ENCODE peak calls at places on chromosome 10, in five cellular contexts. O is Ammon's horn, W is aorta, L is lower lobe of right lung, K is mucosa of descending colon. M is an unnamed sample.

GRCh38 chr10:113539789-113540188 is 13.1 kb upstream of the HABP2 start:
- DNase-seq in L (no peak), O (peak; percentile 21), K (no peak), W (peak; percentile 70), M (no peak)

GRCh38 chr10:11154333-11154732 is 136.7 kb downstream of the CELF2 start:
- DNase-seq in O (no peak), L (no peak), K (no peak), W (no peak), M (no peak)

GRCh38 chr10:124422742-124423141 is 4.0 kb upstream of the OAT start:
- DNase-seq in O (no peak), W (peak; percentile 55), K (no peak), L (no peak), M (no peak)

GRCh38 chr10:34213193-34213804 is 601.8 kb downstream of the PARD3 start:
- DNase-seq in W (no peak), K (no peak), O (no peak), L (no peak), M (no peak)

GRCh38 chr10:11647676-11648075 is 36.2 kb upstream of the USP6NL start:
- DNase-seq in O (no peak), L (no peak), K (no peak), W (no peak), M (no peak)

GRCh38 chr10:80421369-80422220 is 13.2 kb downstream of the PRXL2A start:
- DNase-seq in K (no peak), W (no peak), O (no peak), L (no peak), M (no peak)

GRCh38 chr10:110022716-110023504 is 15.1 kb downstream of the ADD3 start:
- DNase-seq in W (no peak), L (no peak), K (no peak), O (no peak), M (no peak)

GRCh38 chr10:18142151-18142550 is 1.9 kb downstream of the CACNB2 start:
- DNase-seq in L (no peak), W (no peak), K (no peak), O (no peak), M (no peak)

GRCh38 chr10:12193193-12193592 is 2.5 kb downstream of the NUDT5 start:
- DNase-seq in L (no peak), K (no peak), W (no peak), O (no peak), M (no peak)

GRCh38 chr10:116629340-116629739 is 8.6 kb downstream of the PNLIPRP2 start:
- DNase-seq in L (no peak), O (no peak), W (no peak), K (no peak), M (no peak)

GRCh38 chr10:57807906-57808305 is 459.8 kb downstream of the IPMK start:
- DNase-seq in O (no peak), W (no peak), L (no peak), K (no peak), M (no peak)

GRCh38 chr10:100359529-100360150 is 12.6 kb downstream of the SCD start:
- DNase-seq in O (no peak), L (no peak), W (no peak), K (no peak), M (no peak)

GRCh38 chr10:16995867-16996529 is 133.6 kb downstream of the CUBN start:
- DNase-seq in L (no peak), K (no peak), O (no peak), W (no peak), M (no peak)

GRCh38 chr10:535953-536352 is 153.5 kb downstream of the DIP2C start:
- DNase-seq in L (no peak), K (no peak), W (peak; percentile 17), O (no peak), M (no peak)

GRCh38 chr10:100927266-100927665 is 14.5 kb downstream of the SLF2 start:
- DNase-seq in W (no peak), L (no peak), O (no peak), K (no peak), M (no peak)

GRCh38 chr10:121753726-121754476 is 155.7 kb upstream of the FGFR2 start:
- DNase-seq in W (no peak), K (no peak), O (no peak), L (no peak), M (no peak)

GRCh38 chr10:78407009-78407711 is 373.5 kb downstream of the RPS24 start:
- DNase-seq in L (peak; percentile 90), W (peak; percentile 90), K (peak; percentile 87), O (peak; percentile 95), M (no peak)

GRCh38 chr10:121722665-121723064 is 124.4 kb upstream of the FGFR2 start:
- DNase-seq in O (no peak), L (no peak), W (no peak), K (no peak), M (no peak)

GRCh38 chr10:105844653-105845052 is 1203.6 kb downstream of the SORCS3 start:
- DNase-seq in L (no peak), K (no peak), W (no peak), O (peak; percentile 28), M (no peak)

GRCh38 chr10:30502266-30503058 is 68.5 kb downstream of the MAP3K8 start:
- DNase-seq in O (peak; percentile 28), K (peak; percentile 40), W (no peak), L (no peak), M (no peak)

GRCh38 chr10:73649876-73650536 is 5.8 kb downstream of the SYNPO2L start:
- DNase-seq in W (no peak), L (no peak), K (no peak), O (no peak), M (no peak)

GRCh38 chr10:129272171-129272570 is 194.9 kb upstream of the MGMT start:
- DNase-seq in W (no peak), L (no peak), K (no peak), O (no peak), M (no peak)

GRCh38 chr10:35909291-35909690 is 267.2 kb upstream of the FZD8 start:
- DNase-seq in K (no peak), O (no peak), L (no peak), W (no peak), M (no peak)

GRCh38 chr10:116208999-116209398 is 64.0 kb downstream of the GFRA1 start:
- DNase-seq in K (no peak), W (no peak), L (no peak), O (no peak), M (no peak)

GRCh38 chr10:99579971-99580370 is 40.3 kb downstream of the SLC25A28 start:
- DNase-seq in W (no peak), L (no peak), K (no peak), O (no peak), M (no peak)

GRCh38 chr10:73877533-73878160 is 3.3 kb upstream of the CAMK2G start:
- DNase-seq in K (no peak), L (no peak), W (no peak), O (no peak), M (no peak)

GRCh38 chr10:43573250-43574034 is 974 bp downstream of the ZNF239 start:
- DNase-seq in K (no peak), O (no peak), L (no peak), W (no peak), M (no peak)

GRCh38 chr10:71213127-71213616 is 802 bp downstream of the UNC5B start:
- DNase-seq in K (peak; percentile 77), O (peak; percentile 54), W (peak; percentile 82), L (peak; percentile 80), M (no peak)

GRCh38 chr10:30420266-30420665 is 13.7 kb upstream of the MAP3K8 start:
- DNase-seq in L (no peak), O (no peak), K (no peak), W (no peak), M (no peak)

GRCh38 chr10:112955736-112956421 is 5.8 kb downstream of the TCF7L2 start:
- DNase-seq in L (no peak), W (no peak), O (no peak), K (no peak), M (no peak)

GRCh38 chr10:78063236-78063635 is 29.6 kb downstream of the RPS24 start:
- DNase-seq in O (no peak), L (no peak), K (no peak), W (no peak), M (no peak)

M was measured in CD14-positive monocyte.